ENCODE peak calls at places on chromosome 14, in five cellular contexts. One of them, this sample, is unnamed. For H3K4me1 and H3K9me3, the result is how much of the 10 kb centered on the place peaks cover.

GRCh38 chr14:26444745-26445144 is 153.1 kb downstream of the NOVA1 start:
- DNase-seq in SK-N-SH: no peak
- DNase-seq in CD8-positive, alpha-beta memory T cell: no peak
- DNase-seq in stomach: no peak
- DNase-seq in right lobe of liver: no peak
- DNase-seq in this sample: peak

GRCh38 chr14:75493580-75494130 is 28.6 kb upstream of the BATF start:
- DNase-seq in SK-N-SH: no peak
- DNase-seq in CD8-positive, alpha-beta memory T cell: no peak
- DNase-seq in stomach: no peak
- DNase-seq in right lobe of liver: no peak
- DNase-seq in this sample: no peak

GRCh38 chr14:75439989-75440388 is 12.2 kb downstream of the JDP2 start:
- DNase-seq in SK-N-SH: no peak
- DNase-seq in CD8-positive, alpha-beta memory T cell: no peak
- DNase-seq in stomach: no peak
- DNase-seq in right lobe of liver: no peak
- DNase-seq in this sample: no peak

GRCh38 chr14:92649066-92649465 is 99.4 kb downstream of the LGMN start:
- DNase-seq in SK-N-SH: no peak
- DNase-seq in CD8-positive, alpha-beta memory T cell: no peak
- DNase-seq in stomach: no peak
- DNase-seq in right lobe of liver: no peak
- DNase-seq in this sample: no peak

GRCh38 chr14:53265025-53265424 is 111.9 kb upstream of the DDHD1 start:
- DNase-seq in SK-N-SH: no peak
- DNase-seq in CD8-positive, alpha-beta memory T cell: no peak
- DNase-seq in stomach: no peak
- DNase-seq in right lobe of liver: no peak
- DNase-seq in this sample: no peak

GRCh38 chr14:26332966-26333365 is 264.9 kb downstream of the NOVA1 start:
- DNase-seq in SK-N-SH: no peak
- DNase-seq in CD8-positive, alpha-beta memory T cell: no peak
- DNase-seq in stomach: no peak
- DNase-seq in right lobe of liver: no peak
- DNase-seq in this sample: no peak

GRCh38 chr14:29652586-29652985 is 275.1 kb downstream of the PRKD1 start:
- DNase-seq in SK-N-SH: no peak
- DNase-seq in CD8-positive, alpha-beta memory T cell: no peak
- DNase-seq in stomach: no peak
- DNase-seq in right lobe of liver: no peak
- DNase-seq in this sample: no peak

GRCh38 chr14:64444984-64445845 is 20.1 kb upstream of the AKAP5 start:
- DNase-seq in SK-N-SH: peak
- DNase-seq in CD8-positive, alpha-beta memory T cell: no peak
- DNase-seq in stomach: no peak
- DNase-seq in right lobe of liver: no peak
- DNase-seq in this sample: peak

GRCh38 chr14:35161231-35161630 is 38.9 kb downstream of the PRORP start:
- DNase-seq in SK-N-SH: no peak
- DNase-seq in CD8-positive, alpha-beta memory T cell: no peak
- DNase-seq in stomach: no peak
- DNase-seq in right lobe of liver: no peak
- DNase-seq in this sample: no peak

GRCh38 chr14:41016213-41016612 is 590.5 kb upstream of the LRFN5 start:
- DNase-seq in SK-N-SH: no peak
- DNase-seq in CD8-positive, alpha-beta memory T cell: no peak
- DNase-seq in stomach: no peak
- DNase-seq in right lobe of liver: no peak
- DNase-seq in this sample: no peak

GRCh38 chr14:31127690-31128089 is 79.9 kb downstream of the HECTD1 start:
- DNase-seq in SK-N-SH: no peak
- DNase-seq in CD8-positive, alpha-beta memory T cell: peak
- DNase-seq in stomach: no peak
- DNase-seq in right lobe of liver: no peak
- DNase-seq in this sample: no peak

GRCh38 chr14:103485504-103485903 is 37.1 kb downstream of the CKB start:
- DNase-seq in SK-N-SH: no peak
- DNase-seq in CD8-positive, alpha-beta memory T cell: no peak
- DNase-seq in stomach: no peak
- DNase-seq in right lobe of liver: no peak
- DNase-seq in this sample: no peak

GRCh38 chr14:29759521-29760340 is 167.9 kb downstream of the PRKD1 start:
- DNase-seq in SK-N-SH: no peak
- DNase-seq in CD8-positive, alpha-beta memory T cell: no peak
- DNase-seq in stomach: no peak
- DNase-seq in right lobe of liver: no peak
- DNase-seq in this sample: no peak

GRCh38 chr14:25090716-25091454 is 40.9 kb upstream of the STXBP6 start:
- DNase-seq in SK-N-SH: no peak
- DNase-seq in CD8-positive, alpha-beta memory T cell: no peak
- DNase-seq in stomach: peak
- DNase-seq in right lobe of liver: no peak
- DNase-seq in this sample: peak

DNA sequence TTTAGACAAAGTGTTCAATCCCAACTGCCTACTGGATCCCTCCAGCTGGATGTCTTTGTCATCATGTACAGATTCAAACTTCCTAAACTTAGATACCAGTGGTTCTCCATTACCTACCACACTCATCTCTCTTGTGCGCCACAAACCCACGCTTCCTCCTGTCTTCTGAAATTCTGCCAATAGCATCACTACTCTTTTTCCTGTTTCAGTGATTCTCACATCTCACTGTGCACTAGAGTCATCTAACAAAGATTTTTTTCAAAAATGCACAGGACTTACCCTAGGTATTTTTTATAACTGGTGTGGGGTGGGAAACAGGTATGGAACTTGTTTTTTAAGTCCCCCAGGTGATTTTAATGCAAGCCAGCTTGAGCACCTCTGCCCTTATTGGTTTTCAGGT is 5.9 kb downstream of the PSMB5 start:
- DNase-seq in SK-N-SH: no peak
- DNase-seq in CD8-positive, alpha-beta memory T cell: peak
- DNase-seq in stomach: no peak
- DNase-seq in right lobe of liver: no peak
- DNase-seq in this sample: no peak
- H3K4me1 ChIP-seq in SK-N-SH: under half
- H3K4me1 ChIP-seq in CD8-positive, alpha-beta memory T cell: under half
- H3K4me1 ChIP-seq in stomach: under half
- H3K4me1 ChIP-seq in right lobe of liver: under half
- H3K4me1 ChIP-seq in this sample: under half

DNA sequence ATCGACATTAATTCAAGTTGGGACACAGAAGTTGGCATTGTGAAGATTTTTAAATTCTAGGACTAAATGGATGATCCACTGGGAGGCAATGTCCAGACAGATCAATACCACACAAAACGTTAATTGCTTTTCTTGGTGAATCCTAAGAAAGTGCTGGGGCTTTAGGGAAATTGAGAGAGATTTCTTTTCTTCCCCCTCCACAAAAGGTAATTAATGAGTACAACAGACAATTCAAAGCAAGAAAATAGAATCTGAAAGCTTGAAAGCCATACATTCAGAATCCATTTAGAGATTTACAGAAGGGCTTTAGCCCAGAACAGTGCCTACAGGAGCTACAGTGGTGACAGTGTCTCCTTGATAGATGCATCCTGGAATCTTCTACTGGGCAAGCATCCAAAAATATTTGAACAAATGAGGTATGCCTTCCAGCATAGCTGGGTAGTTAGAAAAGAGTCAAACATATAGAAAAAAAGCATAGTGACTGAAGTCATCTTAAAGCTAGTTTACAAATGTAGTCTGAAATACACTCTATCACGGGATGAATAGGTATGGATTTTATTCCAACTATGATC is 718.1 kb downstream of the DIO2 start:
- DNase-seq in SK-N-SH: no peak
- DNase-seq in CD8-positive, alpha-beta memory T cell: no peak
- DNase-seq in stomach: no peak
- DNase-seq in right lobe of liver: no peak
- DNase-seq in this sample: no peak
- H3K9me3 ChIP-seq in SK-N-SH: under half
- H3K9me3 ChIP-seq in CD8-positive, alpha-beta memory T cell: under half
- H3K9me3 ChIP-seq in stomach: under half
- H3K9me3 ChIP-seq in right lobe of liver: under half
- H3K9me3 ChIP-seq in this sample: under half

GRCh38 chr14:87540339-87540738 is 452.6 kb downstream of the GALC start:
- DNase-seq in SK-N-SH: no peak
- DNase-seq in CD8-positive, alpha-beta memory T cell: no peak
- DNase-seq in stomach: no peak
- DNase-seq in right lobe of liver: no peak
- DNase-seq in this sample: no peak
- H3K4me3 ChIP-seq in SK-N-SH: no peak
- H3K4me3 ChIP-seq in CD8-positive, alpha-beta memory T cell: no peak
- H3K4me3 ChIP-seq in stomach: no peak
- H3K4me3 ChIP-seq in right lobe of liver: no peak
- H3K4me3 ChIP-seq in this sample: no peak

GRCh38 chr14:72809063-72809462 is 84.8 kb downstream of the DPF3 start:
- DNase-seq in SK-N-SH: no peak
- DNase-seq in CD8-positive, alpha-beta memory T cell: no peak
- DNase-seq in stomach: no peak
- DNase-seq in right lobe of liver: no peak
- DNase-seq in this sample: no peak
- H3K4me1 ChIP-seq in SK-N-SH: under half
- H3K4me1 ChIP-seq in CD8-positive, alpha-beta memory T cell: under half
- H3K4me1 ChIP-seq in stomach: under half
- H3K4me1 ChIP-seq in right lobe of liver: under half
- H3K4me1 ChIP-seq in this sample: under half

GRCh38 chr14:106378191-106378590 is 851.8 kb downstream of the TMEM121 start:
- DNase-seq in SK-N-SH: peak
- DNase-seq in CD8-positive, alpha-beta memory T cell: no peak
- DNase-seq in stomach: no peak
- DNase-seq in right lobe of liver: no peak
- DNase-seq in this sample: no peak
- H3K9me3 ChIP-seq in SK-N-SH: under half
- H3K9me3 ChIP-seq in CD8-positive, alpha-beta memory T cell: under half
- H3K9me3 ChIP-seq in stomach: under half
- H3K9me3 ChIP-seq in right lobe of liver: under half
- H3K9me3 ChIP-seq in this sample: under half

This sample was measured in SJCRH30.